ENCODE peak calls at places on chromosomes 16 and 17, in five cellular contexts. F is NCI-H2029 treated with DMSO at 0.1 percent for 48 hours, W is NCI-H748 treated with DMSO at 0.1 percent for 48 hours, B is AG09319, K is choroid plexus epithelial cell. Z is an unnamed sample.

GRCh38 chr17:2085648-2085949 is 30.7 kb downstream of the HIC1 start:
- DNase-seq in F (no peak), W (no peak), B (no peak), K (peak), Z (no peak)

GRCh38 chr17:9150407-9151090 is 129.2 kb downstream of the NTN1 start:
- DNase-seq in F (no peak), W (no peak), B (no peak), K (peak), Z (no peak)

GRCh38 chr17:65749479-65749878 is 188.0 kb upstream of the AXIN2 start:
- DNase-seq in F (no peak), W (no peak), B (no peak), K (peak), Z (no peak)

GRCh38 chr17:15171433-15172047 is 93.6 kb downstream of the PMP22 start:
- DNase-seq in F (no peak), W (no peak), B (peak), K (peak), Z (peak)

GRCh38 chr16:21203155-21203797 is 8.1 kb downstream of the ZP2 start:
- DNase-seq in F (no peak), W (no peak), B (no peak), K (no peak), Z (no peak)

GRCh38 chr17:4872786-4873185 is 26.6 kb upstream of the C17orf107 start:
- DNase-seq in F (no peak), W (no peak), B (no peak), K (peak), Z (no peak)

GRCh38 chr17:3885970-3886369 is 6.9 kb downstream of the CAMKK1 start:
- DNase-seq in F (no peak), W (no peak), B (no peak), K (peak), Z (no peak)

GRCh38 chr17:49894761-49895160 is 46.9 kb upstream of the TAC4 start:
- DNase-seq in F (no peak), W (no peak), B (no peak), K (no peak), Z (no peak)

GRCh38 chr16:80606221-80606766 is 65.5 kb downstream of the DYNLRB2 start:
- DNase-seq in F (no peak), W (no peak), B (no peak), K (no peak), Z (no peak)

GRCh38 chr17:17376362-17376761 is 73.2 kb downstream of the NT5M start:
- DNase-seq in F (no peak), W (no peak), B (no peak), K (peak), Z (peak)

GRCh38 chr17:50541916-50542688 is 4.9 kb upstream of the SPATA20 start:
- DNase-seq in F (peak), W (peak), B (peak), K (peak), Z (peak)

GRCh38 chr16:14386115-14386514 is 243.9 kb downstream of the PARN start:
- DNase-seq in F (no peak), W (no peak), B (no peak), K (no peak), Z (no peak)

GRCh38 chr17:40542562-40543411 is 22.5 kb downstream of the CCR7 start:
- DNase-seq in F (no peak), W (no peak), B (peak), K (peak), Z (no peak)

GRCh38 chr17:7705269-7706255 is 560 bp downstream of the EFNB3 start:
- DNase-seq in F (no peak), W (no peak), B (no peak), K (no peak), Z (no peak)

GRCh38 chr17:50903604-50904521 is 37.7 kb upstream of the TOB1 start:
- DNase-seq in F (no peak), W (no peak), B (no peak), K (peak), Z (peak)

GRCh38 chr17:77877674-77878355 is 80.7 kb upstream of the TNRC6C start:
- DNase-seq in F (no peak), W (no peak), B (no peak), K (no peak), Z (no peak)

Z was measured in amniotic stem cell.